ENCODE peak calls at places on chromosomes 6 and 20, in eight cellular contexts. Q is heart left ventricle, Z is dorsolateral prefrontal cortex, A is tibial artery, O is epithelial cell of proximal tubule, F is psoas muscle, W is IMR-90, P is fibroblast of lung. X is an unnamed sample.
A peak's percentile ranks its signal among the peaks of the same experiment; 100 is the strongest.

GRCh38 chr20:11624704-11625103 is 293.0 kb upstream of the BTBD3 start:
- DNase-seq in Q (no peak), P (no peak), F (no peak), W (no peak), A (no peak), Z (no peak), O (no peak), X (no peak)

GRCh38 chr6:28474441-28475219 is 31.3 kb upstream of the ZSCAN23 start:
- DNase-seq in W (peak; percentile 92), P (peak; percentile 82), F (no peak), A (no peak), Z (no peak), Q (no peak), O (peak; percentile 69), X (no peak)

GRCh38 chr6:27562027-27562410 is 89.1 kb upstream of the ZNF184 start:
- DNase-seq in W (no peak), F (no peak), Z (no peak), O (no peak), Q (no peak), A (no peak), P (no peak), X (no peak)

GRCh38 chr6:143328885-143329284 is 121.6 kb downstream of the ADAT2 start:
- DNase-seq in W (peak; percentile 27), A (no peak), O (no peak), F (no peak), P (peak; percentile 69), Q (no peak), Z (no peak), X (no peak)

GRCh38 chr6:14310955-14311354 is 193.4 kb downstream of the CD83 start:
- DNase-seq in F (no peak), O (peak; percentile 83), Z (no peak), A (no peak), Q (no peak), W (no peak), P (peak; percentile 21), X (no peak)

GRCh38 chr6:149111556-149112115 is 205.9 kb upstream of the TAB2 start:
- DNase-seq in Z (no peak), Q (no peak), P (no peak), O (no peak), A (no peak), W (no peak), F (no peak), X (no peak)

GRCh38 chr20:20370087-20370575 is 2.2 kb downstream of the INSM1 start:
- DNase-seq in Z (no peak), Q (no peak), W (no peak), O (no peak), F (no peak), A (no peak), P (no peak), X (no peak)

GRCh38 chr6:52503344-52503747 is 73.5 kb downstream of the TRAM2 start:
- DNase-seq in Q (peak; percentile 66), Z (no peak), F (no peak), A (no peak), P (peak; percentile 52), O (no peak), W (no peak), X (no peak)

GRCh38 chr6:158131926-158132325 is 36.1 kb downstream of the SERAC1 start:
- DNase-seq in F (no peak), Q (no peak), P (peak; percentile 9), A (no peak), O (no peak), W (peak; percentile 34), Z (no peak), X (no peak)

GRCh38 chr6:63792846-63793245 is 157.2 kb downstream of the PHF3 start:
- DNase-seq in O (no peak), F (no peak), Q (no peak), W (no peak), P (no peak), A (no peak), Z (no peak), X (no peak)

GRCh38 chr20:32829291-32830005 is 9.7 kb downstream of the MAPRE1 start:
- DNase-seq in Z (no peak), A (no peak), O (no peak), W (peak; percentile 24), F (peak; percentile 59), Q (no peak), P (peak; percentile 60), X (no peak)

GRCh38 chr6:148291876-148292275 is 50.8 kb upstream of the SASH1 start:
- DNase-seq in Z (no peak), O (no peak), Q (no peak), F (no peak), P (peak; percentile 51), A (no peak), W (peak; percentile 19), X (no peak)

GRCh38 chr20:17985388-17986018 is 16.7 kb downstream of the MGME1 start:
- DNase-seq in Q (no peak), Z (no peak), F (no peak), P (no peak), W (no peak), A (no peak), O (no peak), X (no peak)
- TF ChIP-seq CTCF in Q (no peak), Z (no peak), F (no peak), P (no peak), W (no peak), A (no peak), O (no peak), X (no peak)

DNA sequence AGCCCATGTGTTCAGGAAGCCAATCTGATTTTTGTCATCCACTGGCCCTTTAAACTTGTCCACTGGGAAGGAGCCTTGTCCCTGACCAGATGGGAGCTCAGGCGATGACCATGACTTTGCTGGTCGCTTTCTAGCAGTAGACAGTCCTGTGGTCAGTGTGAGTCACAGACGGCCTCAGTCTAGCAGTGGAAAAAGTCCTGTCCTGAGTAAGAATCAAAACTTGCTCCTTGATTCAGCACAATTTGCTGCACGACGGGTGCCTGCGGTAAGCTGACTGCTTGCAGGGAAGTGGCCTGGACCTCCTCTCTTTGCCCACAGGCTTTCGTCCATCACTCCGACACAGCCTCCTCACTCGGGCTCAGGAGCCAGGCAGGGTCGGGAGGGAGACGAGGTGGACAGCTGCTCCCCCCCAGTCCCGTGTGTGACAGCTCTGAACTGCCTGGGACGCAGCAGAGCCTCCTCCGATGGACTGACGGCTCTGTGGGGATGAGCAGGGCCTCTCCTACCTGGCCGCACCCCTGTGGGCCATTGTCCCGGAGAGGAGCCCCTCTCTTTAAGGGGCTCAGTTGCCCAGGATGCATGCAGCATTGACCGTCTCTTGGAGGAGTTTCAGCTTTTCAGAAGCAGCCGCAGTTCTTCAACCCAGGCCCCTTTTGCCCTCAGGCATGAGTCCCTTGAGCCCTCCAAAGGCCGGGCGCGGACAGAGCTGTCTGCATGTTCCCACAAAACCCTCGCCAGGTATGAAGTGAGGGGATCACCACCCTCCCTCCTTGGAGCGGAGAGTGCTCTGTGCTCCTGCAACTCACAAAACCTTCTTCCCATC is 209.2 kb downstream of the ANKRD60 start:
- DNase-seq in O (no peak), Q (no peak), P (peak; percentile 95), W (peak; percentile 12), A (peak; percentile 19), Z (no peak), F (no peak), X (no peak)
- TF ChIP-seq CTCF in O (no peak), Q (no peak), P (no peak), W (no peak), A (no peak), Z (no peak), F (no peak), X (no peak)

GRCh38 chr6:11613858-11614257 is 76.3 kb downstream of the TMEM170B start:
- DNase-seq in W (peak; percentile 98), P (peak; percentile 99), Q (no peak), O (no peak), Z (no peak), F (no peak), A (no peak), X (no peak)
- TF ChIP-seq CTCF in W (no peak), P (no peak), Q (no peak), O (no peak), Z (no peak), F (no peak), A (no peak), X (no peak)

DNA sequence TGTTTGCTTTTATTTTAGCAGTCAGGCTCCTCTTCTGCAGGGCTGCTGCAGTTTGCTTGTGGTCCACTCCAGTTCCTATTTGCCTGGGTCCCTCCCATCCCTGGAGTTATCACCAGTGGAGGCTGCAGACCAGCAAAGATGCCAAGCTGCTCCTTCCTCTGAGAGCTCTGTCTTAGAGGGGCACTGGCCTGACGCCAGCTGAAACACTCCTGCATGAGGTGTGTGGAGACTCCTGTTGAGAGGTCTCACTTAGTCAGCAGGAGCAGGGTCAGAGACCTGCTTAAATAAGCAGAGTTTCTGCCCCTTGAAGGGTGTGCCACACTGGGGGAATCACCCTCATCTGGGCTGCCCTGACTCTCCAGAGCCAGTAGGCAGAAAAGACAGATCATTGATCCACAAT is 16.2 kb upstream of the WFDC8 start:
- DNase-seq in F (no peak), W (no peak), Z (no peak), Q (no peak), A (no peak), O (no peak), P (no peak), X (no peak)
- TF ChIP-seq CTCF in F (no peak), W (no peak), Z (no peak), Q (no peak), A (no peak), O (no peak), P (no peak), X (no peak)

GRCh38 chr20:43670423-43670822 is 3.5 kb downstream of the MYBL2 start:
- DNase-seq in P (no peak), Q (no peak), A (no peak), W (no peak), Z (no peak), F (no peak), O (no peak), X (no peak)
- TF ChIP-seq CTCF in P (no peak), Q (no peak), A (no peak), W (no peak), Z (no peak), F (no peak), O (no peak), X (no peak)

DNA sequence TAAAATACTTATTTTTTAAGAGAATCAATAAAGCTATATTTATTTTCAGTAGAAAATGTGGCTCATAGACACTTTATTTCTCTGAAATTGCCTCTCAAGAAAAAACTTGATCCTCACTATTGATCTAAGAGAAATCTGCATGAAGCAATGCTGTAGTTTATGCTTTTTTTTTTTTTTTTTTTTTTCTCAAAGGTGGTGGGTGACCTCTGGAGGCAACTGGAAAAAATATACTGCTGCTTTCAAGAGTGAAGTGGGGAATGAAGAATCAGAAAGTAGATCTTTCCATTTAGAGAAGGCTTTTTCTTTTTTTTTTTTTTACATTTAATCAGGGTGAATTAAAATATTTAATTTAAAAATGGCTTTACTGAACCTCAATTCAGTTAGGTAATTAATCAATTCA is 169.3 kb downstream of the SLC16A10 start:
- DNase-seq in O (no peak), Z (no peak), P (no peak), A (no peak), Q (no peak), F (no peak), W (no peak), X (no peak)
- TF ChIP-seq CTCF in O (peak; percentile 49), Z (no peak), P (no peak), A (no peak), Q (no peak), F (peak; percentile 3), W (peak; percentile 33), X (no peak)